ENCODE peak calls at places on chromosome 3, in eight cellular contexts. One of them, this sample, is unnamed.
A peak's percentile ranks its signal among the peaks of the same experiment; 100 is the strongest.

GRCh38 chr3:60610441-60611112 is 640.7 kb downstream of the FHIT start:
- DNase-seq in CD8-positive, alpha-beta memory T cell: no peak
- DNase-seq in NCI-H146: no peak
- DNase-seq in nephron progenitor cell: no peak
- DNase-seq in activated naive CD4-positive, alpha-beta T cell: no peak
- DNase-seq in GM12891: no peak
- DNase-seq in LHCN-M2: no peak
- DNase-seq in retina: no peak
- DNase-seq in this sample: no peak

GRCh38 chr3:195258449-195259145 is 12.4 kb downstream of the XXYLT1 start:
- DNase-seq in retina: no peak
- DNase-seq in GM12891: no peak
- DNase-seq in CD8-positive, alpha-beta memory T cell: no peak
- DNase-seq in NCI-H146: peak; percentile 57
- DNase-seq in nephron progenitor cell: no peak
- DNase-seq in activated naive CD4-positive, alpha-beta T cell: no peak
- DNase-seq in LHCN-M2: no peak
- DNase-seq in this sample: peak; percentile 52

GRCh38 chr3:122864498-122864897 is 69.6 kb downstream of the SLC49A4 start:
- DNase-seq in nephron progenitor cell: no peak
- DNase-seq in activated naive CD4-positive, alpha-beta T cell: no peak
- DNase-seq in NCI-H146: no peak
- DNase-seq in GM12891: no peak
- DNase-seq in CD8-positive, alpha-beta memory T cell: no peak
- DNase-seq in LHCN-M2: peak; percentile 43
- DNase-seq in retina: no peak
- DNase-seq in this sample: no peak

GRCh38 chr3:62876064-62876463 is 848 bp upstream of the CADPS start:
- DNase-seq in NCI-H146: peak; percentile 74
- DNase-seq in CD8-positive, alpha-beta memory T cell: no peak
- DNase-seq in activated naive CD4-positive, alpha-beta T cell: no peak
- DNase-seq in nephron progenitor cell: peak; percentile 88
- DNase-seq in GM12891: no peak
- DNase-seq in LHCN-M2: peak; percentile 25
- DNase-seq in retina: peak; percentile 67
- DNase-seq in this sample: no peak

GRCh38 chr3:33581666-33582065 is 136.4 kb downstream of the CLASP2 start:
- DNase-seq in activated naive CD4-positive, alpha-beta T cell: no peak
- DNase-seq in retina: no peak
- DNase-seq in LHCN-M2: no peak
- DNase-seq in nephron progenitor cell: no peak
- DNase-seq in GM12891: no peak
- DNase-seq in CD8-positive, alpha-beta memory T cell: no peak
- DNase-seq in NCI-H146: no peak
- DNase-seq in this sample: no peak

GRCh38 chr3:163328680-163329079 is 1749.6 kb downstream of the SI start:
- DNase-seq in activated naive CD4-positive, alpha-beta T cell: no peak
- DNase-seq in CD8-positive, alpha-beta memory T cell: no peak
- DNase-seq in NCI-H146: no peak
- DNase-seq in LHCN-M2: no peak
- DNase-seq in GM12891: no peak
- DNase-seq in nephron progenitor cell: no peak
- DNase-seq in retina: no peak
- DNase-seq in this sample: no peak

GRCh38 chr3:196016485-196016884 is 65.4 kb downstream of the TFRC start:
- DNase-seq in GM12891: no peak
- DNase-seq in retina: no peak
- DNase-seq in activated naive CD4-positive, alpha-beta T cell: no peak
- DNase-seq in LHCN-M2: peak; percentile 87
- DNase-seq in CD8-positive, alpha-beta memory T cell: no peak
- DNase-seq in nephron progenitor cell: no peak
- DNase-seq in NCI-H146: no peak
- DNase-seq in this sample: no peak

GRCh38 chr3:49076116-49076515 is 17.8 kb downstream of the QRICH1 start:
- DNase-seq in CD8-positive, alpha-beta memory T cell: no peak
- DNase-seq in activated naive CD4-positive, alpha-beta T cell: no peak
- DNase-seq in GM12891: no peak
- DNase-seq in NCI-H146: no peak
- DNase-seq in LHCN-M2: no peak
- DNase-seq in nephron progenitor cell: no peak
- DNase-seq in retina: no peak
- DNase-seq in this sample: no peak

GRCh38 chr3:129404610-129405009 is 23.8 kb downstream of the EFCAB12 start:
- DNase-seq in LHCN-M2: no peak
- DNase-seq in GM12891: no peak
- DNase-seq in NCI-H146: no peak
- DNase-seq in activated naive CD4-positive, alpha-beta T cell: no peak
- DNase-seq in retina: no peak
- DNase-seq in CD8-positive, alpha-beta memory T cell: no peak
- DNase-seq in nephron progenitor cell: no peak
- DNase-seq in this sample: no peak

GRCh38 chr3:15382405-15382923 is 44.9 kb downstream of the METTL6 start:
- DNase-seq in nephron progenitor cell: no peak
- DNase-seq in activated naive CD4-positive, alpha-beta T cell: no peak
- DNase-seq in GM12891: no peak
- DNase-seq in NCI-H146: no peak
- DNase-seq in retina: no peak
- DNase-seq in LHCN-M2: no peak
- DNase-seq in CD8-positive, alpha-beta memory T cell: no peak
- DNase-seq in this sample: no peak

GRCh38 chr3:127172670-127173515 is 20.0 kb upstream of the PRR23E start:
- DNase-seq in activated naive CD4-positive, alpha-beta T cell: no peak
- DNase-seq in CD8-positive, alpha-beta memory T cell: no peak
- DNase-seq in NCI-H146: peak; percentile 22
- DNase-seq in GM12891: no peak
- DNase-seq in retina: peak; percentile 50
- DNase-seq in LHCN-M2: peak; percentile 26
- DNase-seq in nephron progenitor cell: peak; percentile 69
- DNase-seq in this sample: no peak

GRCh38 chr3:151228291-151229125 is 25.5 kb upstream of the GPR171 start:
- DNase-seq in retina: peak; percentile 47
- DNase-seq in nephron progenitor cell: no peak
- DNase-seq in LHCN-M2: peak; percentile 27
- DNase-seq in NCI-H146: no peak
- DNase-seq in GM12891: no peak
- DNase-seq in CD8-positive, alpha-beta memory T cell: no peak
- DNase-seq in activated naive CD4-positive, alpha-beta T cell: no peak
- DNase-seq in this sample: no peak

GRCh38 chr3:169564883-169565282 is 98.6 kb downstream of the MECOM start:
- DNase-seq in NCI-H146: no peak
- DNase-seq in CD8-positive, alpha-beta memory T cell: no peak
- DNase-seq in GM12891: no peak
- DNase-seq in nephron progenitor cell: no peak
- DNase-seq in retina: no peak
- DNase-seq in LHCN-M2: no peak
- DNase-seq in activated naive CD4-positive, alpha-beta T cell: no peak
- DNase-seq in this sample: no peak

GRCh38 chr3:39569095-39569494 is 101.6 kb downstream of the MOBP start:
- DNase-seq in NCI-H146: no peak
- DNase-seq in LHCN-M2: no peak
- DNase-seq in activated naive CD4-positive, alpha-beta T cell: no peak
- DNase-seq in GM12891: no peak
- DNase-seq in nephron progenitor cell: no peak
- DNase-seq in CD8-positive, alpha-beta memory T cell: no peak
- DNase-seq in retina: no peak
- DNase-seq in this sample: no peak

GRCh38 chr3:65995030-65995429 is 43.7 kb downstream of the MAGI1 start:
- DNase-seq in retina: no peak
- DNase-seq in NCI-H146: no peak
- DNase-seq in GM12891: no peak
- DNase-seq in LHCN-M2: peak; percentile 44
- DNase-seq in nephron progenitor cell: no peak
- DNase-seq in CD8-positive, alpha-beta memory T cell: no peak
- DNase-seq in activated naive CD4-positive, alpha-beta T cell: no peak
- DNase-seq in this sample: no peak

GRCh38 chr3:72973031-72973723 is 23.4 kb upstream of the PPP4R2 start:
- DNase-seq in retina: no peak
- DNase-seq in CD8-positive, alpha-beta memory T cell: no peak
- DNase-seq in activated naive CD4-positive, alpha-beta T cell: no peak
- DNase-seq in NCI-H146: no peak
- DNase-seq in LHCN-M2: no peak
- DNase-seq in GM12891: no peak
- DNase-seq in nephron progenitor cell: no peak
- DNase-seq in this sample: no peak

GRCh38 chr3:38985581-38985980 is 66.2 kb downstream of the SCN11A start:
- DNase-seq in GM12891: no peak
- DNase-seq in NCI-H146: no peak
- DNase-seq in activated naive CD4-positive, alpha-beta T cell: no peak
- DNase-seq in LHCN-M2: peak; percentile 36
- DNase-seq in retina: no peak
- DNase-seq in CD8-positive, alpha-beta memory T cell: no peak
- DNase-seq in nephron progenitor cell: no peak
- DNase-seq in this sample: no peak

GRCh38 chr3:56870436-56870835 is 68.7 kb upstream of the ARHGEF3 start:
- DNase-seq in activated naive CD4-positive, alpha-beta T cell: no peak
- DNase-seq in LHCN-M2: no peak
- DNase-seq in retina: no peak
- DNase-seq in nephron progenitor cell: no peak
- DNase-seq in CD8-positive, alpha-beta memory T cell: no peak
- DNase-seq in GM12891: no peak
- DNase-seq in NCI-H146: no peak
- DNase-seq in this sample: no peak

GRCh38 chr3:125163739-125164601 is 48.6 kb downstream of the SLC12A8 start:
- DNase-seq in activated naive CD4-positive, alpha-beta T cell: no peak
- DNase-seq in GM12891: no peak
- DNase-seq in nephron progenitor cell: no peak
- DNase-seq in CD8-positive, alpha-beta memory T cell: no peak
- DNase-seq in LHCN-M2: peak; percentile 46
- DNase-seq in NCI-H146: no peak
- DNase-seq in retina: no peak
- DNase-seq in this sample: no peak

GRCh38 chr3:122627301-122627700 is 49.9 kb downstream of the PARP15 start:
- DNase-seq in nephron progenitor cell: no peak
- DNase-seq in retina: no peak
- DNase-seq in CD8-positive, alpha-beta memory T cell: no peak
- DNase-seq in LHCN-M2: no peak
- DNase-seq in activated naive CD4-positive, alpha-beta T cell: no peak
- DNase-seq in NCI-H146: no peak
- DNase-seq in GM12891: no peak
- DNase-seq in this sample: no peak

GRCh38 chr3:174162550-174162949 is 696.6 kb upstream of the NAALADL2 start:
- DNase-seq in LHCN-M2: peak; percentile 36
- DNase-seq in NCI-H146: no peak
- DNase-seq in activated naive CD4-positive, alpha-beta T cell: no peak
- DNase-seq in nephron progenitor cell: no peak
- DNase-seq in retina: no peak
- DNase-seq in CD8-positive, alpha-beta memory T cell: no peak
- DNase-seq in GM12891: no peak
- DNase-seq in this sample: no peak

GRCh38 chr3:111917300-111917699 is 58.2 kb downstream of the PHLDB2 start:
- DNase-seq in NCI-H146: no peak
- DNase-seq in GM12891: no peak
- DNase-seq in activated naive CD4-positive, alpha-beta T cell: no peak
- DNase-seq in nephron progenitor cell: no peak
- DNase-seq in retina: no peak
- DNase-seq in CD8-positive, alpha-beta memory T cell: no peak
- DNase-seq in LHCN-M2: peak; percentile 67
- DNase-seq in this sample: no peak

GRCh38 chr3:146072824-146073223 is 88.2 kb downstream of the PLOD2 start:
- DNase-seq in CD8-positive, alpha-beta memory T cell: no peak
- DNase-seq in LHCN-M2: peak; percentile 48
- DNase-seq in activated naive CD4-positive, alpha-beta T cell: no peak
- DNase-seq in retina: no peak
- DNase-seq in NCI-H146: no peak
- DNase-seq in nephron progenitor cell: no peak
- DNase-seq in GM12891: no peak
- DNase-seq in this sample: no peak

GRCh38 chr3:96833301-96833700 is 18.9 kb downstream of the EPHA6 start:
- DNase-seq in GM12891: no peak
- DNase-seq in retina: no peak
- DNase-seq in activated naive CD4-positive, alpha-beta T cell: no peak
- DNase-seq in LHCN-M2: no peak
- DNase-seq in NCI-H146: no peak
- DNase-seq in CD8-positive, alpha-beta memory T cell: no peak
- DNase-seq in nephron progenitor cell: no peak
- DNase-seq in this sample: no peak

GRCh38 chr3:17973559-17973906 is 231.1 kb upstream of the TBC1D5 start:
- DNase-seq in CD8-positive, alpha-beta memory T cell: no peak
- DNase-seq in nephron progenitor cell: peak; percentile 27
- DNase-seq in activated naive CD4-positive, alpha-beta T cell: no peak
- DNase-seq in GM12891: no peak
- DNase-seq in LHCN-M2: no peak
- DNase-seq in retina: no peak
- DNase-seq in NCI-H146: no peak
- DNase-seq in this sample: no peak

GRCh38 chr3:124951511-124952390 is 17.2 kb upstream of the MUC13 start:
- DNase-seq in retina: no peak
- DNase-seq in nephron progenitor cell: no peak
- DNase-seq in GM12891: no peak
- DNase-seq in NCI-H146: peak; percentile 61
- DNase-seq in CD8-positive, alpha-beta memory T cell: no peak
- DNase-seq in activated naive CD4-positive, alpha-beta T cell: no peak
- DNase-seq in LHCN-M2: peak; percentile 77
- DNase-seq in this sample: no peak

GRCh38 chr3:149975919-149976318 is 5.2 kb upstream of the PFN2 start:
- DNase-seq in NCI-H146: no peak
- DNase-seq in retina: no peak
- DNase-seq in CD8-positive, alpha-beta memory T cell: no peak
- DNase-seq in LHCN-M2: no peak
- DNase-seq in activated naive CD4-positive, alpha-beta T cell: no peak
- DNase-seq in nephron progenitor cell: no peak
- DNase-seq in GM12891: no peak
- DNase-seq in this sample: no peak

GRCh38 chr3:53696401-53697172 is 149.6 kb downstream of the CHDH start:
- DNase-seq in CD8-positive, alpha-beta memory T cell: no peak
- DNase-seq in nephron progenitor cell: no peak
- DNase-seq in LHCN-M2: peak; percentile 13
- DNase-seq in GM12891: no peak
- DNase-seq in activated naive CD4-positive, alpha-beta T cell: no peak
- DNase-seq in retina: no peak
- DNase-seq in NCI-H146: no peak
- DNase-seq in this sample: peak; percentile 41

GRCh38 chr3:186651678-186652215 is 11.5 kb downstream of the FETUB start:
- DNase-seq in activated naive CD4-positive, alpha-beta T cell: no peak
- DNase-seq in NCI-H146: no peak
- DNase-seq in nephron progenitor cell: no peak
- DNase-seq in LHCN-M2: no peak
- DNase-seq in CD8-positive, alpha-beta memory T cell: no peak
- DNase-seq in GM12891: no peak
- DNase-seq in retina: no peak
- DNase-seq in this sample: no peak

GRCh38 chr3:6439824-6440223 is 421.1 kb upstream of the GRM7 start:
- DNase-seq in retina: no peak
- DNase-seq in activated naive CD4-positive, alpha-beta T cell: no peak
- DNase-seq in CD8-positive, alpha-beta memory T cell: no peak
- DNase-seq in GM12891: no peak
- DNase-seq in LHCN-M2: no peak
- DNase-seq in NCI-H146: no peak
- DNase-seq in nephron progenitor cell: no peak
- DNase-seq in this sample: no peak

GRCh38 chr3:71791634-71792033 is 6.7 kb upstream of the PROK2 start:
- DNase-seq in NCI-H146: no peak
- DNase-seq in activated naive CD4-positive, alpha-beta T cell: no peak
- DNase-seq in nephron progenitor cell: no peak
- DNase-seq in LHCN-M2: no peak
- DNase-seq in retina: no peak
- DNase-seq in GM12891: no peak
- DNase-seq in CD8-positive, alpha-beta memory T cell: no peak
- DNase-seq in this sample: no peak